ENCODE peak calls at places on chromosomes 2 and 18, in four cellular contexts. One of them, this sample, is unnamed. For H3K4me1, the result is how much of the 10 kb centered on the place peaks cover.

GRCh38 chr2:112031916-112032582 is 23.0 kb upstream of the TMEM87B start:
- DNase-seq in IMR-90: no peak
- DNase-seq in A549: no peak
- DNase-seq in body of pancreas: no peak
- DNase-seq in this sample: no peak

GRCh38 chr2:173434729-173435345 is 80.2 kb downstream of the CDCA7 start:
- DNase-seq in IMR-90: no peak
- DNase-seq in A549: no peak
- DNase-seq in body of pancreas: no peak
- DNase-seq in this sample: peak

GRCh38 chr18:44887227-44887631 is 206.5 kb downstream of the SETBP1 start:
- DNase-seq in IMR-90: peak
- DNase-seq in A549: no peak
- DNase-seq in body of pancreas: peak
- DNase-seq in this sample: no peak

GRCh38 chr2:198322275-198322674 is 517.9 kb downstream of the PLCL1 start:
- DNase-seq in IMR-90: no peak
- DNase-seq in A549: peak
- DNase-seq in body of pancreas: no peak
- DNase-seq in this sample: no peak

GRCh38 chr2:158402665-158403064 is 53.9 kb downstream of the CCDC148 start:
- DNase-seq in IMR-90: no peak
- DNase-seq in A549: no peak
- DNase-seq in body of pancreas: no peak
- DNase-seq in this sample: no peak

GRCh38 chr2:128468186-128468585 is 149.5 kb upstream of the HS6ST1 start:
- DNase-seq in IMR-90: no peak
- DNase-seq in A549: no peak
- DNase-seq in body of pancreas: no peak
- DNase-seq in this sample: peak

GRCh38 chr18:41569867-41570266 is 385.2 kb upstream of the PIK3C3 start:
- DNase-seq in IMR-90: no peak
- DNase-seq in A549: no peak
- DNase-seq in body of pancreas: no peak
- DNase-seq in this sample: no peak

GRCh38 chr2:63056309-63057065 is 5.9 kb downstream of the OTX1 start:
- DNase-seq in IMR-90: no peak
- DNase-seq in A549: no peak
- DNase-seq in body of pancreas: no peak
- DNase-seq in this sample: no peak

GRCh38 chr2:34176693-34177092 is 577.6 kb upstream of the FAM98A start:
- DNase-seq in IMR-90: no peak
- DNase-seq in A549: no peak
- DNase-seq in body of pancreas: no peak
- DNase-seq in this sample: no peak

GRCh38 chr2:233907627-233908026 is 9.5 kb upstream of the TRPM8 start:
- DNase-seq in IMR-90: no peak
- DNase-seq in A549: no peak
- DNase-seq in body of pancreas: no peak
- DNase-seq in this sample: no peak

GRCh38 chr18:69400976-69401474 is 337 bp downstream of the DOK6 start:
- DNase-seq in IMR-90: peak
- DNase-seq in A549: no peak
- DNase-seq in body of pancreas: no peak
- DNase-seq in this sample: peak

GRCh38 chr2:27701676-27702075 is 38.0 kb downstream of the SLC4A1AP start:
- DNase-seq in IMR-90: no peak
- DNase-seq in A549: peak
- DNase-seq in body of pancreas: peak
- DNase-seq in this sample: no peak

GRCh38 chr18:74351354-74351753 is 35.7 kb downstream of the C18orf63 start:
- DNase-seq in IMR-90: peak
- DNase-seq in A549: no peak
- DNase-seq in body of pancreas: no peak
- DNase-seq in this sample: no peak

GRCh38 chr2:232345251-232345650 is 33.3 kb upstream of the ALPP start:
- DNase-seq in IMR-90: no peak
- DNase-seq in A549: no peak
- DNase-seq in body of pancreas: no peak
- DNase-seq in this sample: no peak

GRCh38 chr2:108691447-108691846 is 27.8 kb upstream of the RANBP2 start:
- DNase-seq in IMR-90: no peak
- DNase-seq in A549: no peak
- DNase-seq in body of pancreas: no peak
- DNase-seq in this sample: no peak

GRCh38 chr18:8088626-8089025 is 520.6 kb upstream of the RAB12 start:
- DNase-seq in IMR-90: no peak
- DNase-seq in A549: no peak
- DNase-seq in body of pancreas: no peak
- DNase-seq in this sample: no peak

GRCh38 chr2:235716875-235717496 is 223.1 kb downstream of the AGAP1 start:
- DNase-seq in IMR-90: peak
- DNase-seq in A549: no peak
- DNase-seq in body of pancreas: peak
- DNase-seq in this sample: no peak

GRCh38 chr2:33051586-33052385 is 105.0 kb downstream of the LTBP1 start:
- DNase-seq in IMR-90: peak
- DNase-seq in A549: peak
- DNase-seq in body of pancreas: no peak
- DNase-seq in this sample: peak

GRCh38 chr18:62399781-62400308 is 74.7 kb downstream of the TNFRSF11A start:
- DNase-seq in IMR-90: no peak
- DNase-seq in A549: peak
- DNase-seq in body of pancreas: no peak
- DNase-seq in this sample: no peak

GRCh38 chr18:22067109-22067508 is 102.3 kb upstream of the GATA6 start:
- DNase-seq in IMR-90: no peak
- DNase-seq in A549: no peak
- DNase-seq in body of pancreas: no peak
- DNase-seq in this sample: no peak

GRCh38 chr18:24009651-24010333 is 4.8 kb upstream of the TTC39C start:
- DNase-seq in IMR-90: no peak
- DNase-seq in A549: no peak
- DNase-seq in body of pancreas: no peak
- DNase-seq in this sample: no peak

GRCh38 chr2:147845608-147846002 is 776 bp downstream of the ACVR2A start:
- DNase-seq in IMR-90: peak
- DNase-seq in A549: no peak
- DNase-seq in body of pancreas: no peak
- DNase-seq in this sample: no peak

GRCh38 chr2:178106053-178106452 is 6.2 kb upstream of the RBM45 start:
- DNase-seq in IMR-90: no peak
- DNase-seq in A549: no peak
- DNase-seq in body of pancreas: no peak
- DNase-seq in this sample: no peak

GRCh38 chr18:10230072-10230471 is 224.4 kb upstream of the APCDD1 start:
- DNase-seq in IMR-90: peak
- DNase-seq in A549: peak
- DNase-seq in body of pancreas: no peak
- DNase-seq in this sample: no peak

GRCh38 chr2:190470256-190470826 is 62.2 kb downstream of the MFSD6 start:
- DNase-seq in IMR-90: no peak
- DNase-seq in A549: no peak
- DNase-seq in body of pancreas: no peak
- DNase-seq in this sample: no peak

GRCh38 chr2:96116879-96117533 is 635 bp upstream of the ADRA2B start:
- DNase-seq in IMR-90: peak
- DNase-seq in A549: peak
- DNase-seq in body of pancreas: peak
- DNase-seq in this sample: peak

GRCh38 chr2:118016911-118017310 is 3.0 kb upstream of the CCDC93 start:
- DNase-seq in IMR-90: no peak
- DNase-seq in A549: no peak
- DNase-seq in body of pancreas: no peak
- DNase-seq in this sample: no peak

GRCh38 chr2:1854747-1855146 is 110.4 kb upstream of the PXDN start:
- DNase-seq in IMR-90: peak
- DNase-seq in A549: peak
- DNase-seq in body of pancreas: no peak
- DNase-seq in this sample: peak

GRCh38 chr2:101737478-101738240 is 40.2 kb downstream of the MAP4K4 start:
- DNase-seq in IMR-90: no peak
- DNase-seq in A549: peak
- DNase-seq in body of pancreas: no peak
- DNase-seq in this sample: no peak

GRCh38 chr2:232833830-232834229 is 36.2 kb upstream of the SNORC start:
- DNase-seq in IMR-90: no peak
- DNase-seq in A549: no peak
- DNase-seq in body of pancreas: no peak
- DNase-seq in this sample: peak

GRCh38 chr2:102051659-102052366 is 60.1 kb downstream of the IL1R2 start:
- DNase-seq in IMR-90: peak
- DNase-seq in A549: no peak
- DNase-seq in body of pancreas: no peak
- DNase-seq in this sample: no peak

GRCh38 chr18:75275226-75275625 is 64.6 kb downstream of the TSHZ1 start:
- DNase-seq in IMR-90: no peak
- DNase-seq in A549: no peak
- DNase-seq in body of pancreas: no peak
- DNase-seq in this sample: no peak

GRCh38 chr2:136008205-136008865 is 22.9 kb upstream of the DARS1 start:
- DNase-seq in IMR-90: no peak
- DNase-seq in A549: no peak
- DNase-seq in body of pancreas: peak
- DNase-seq in this sample: peak

GRCh38 chr2:216553093-216553478 is 54.4 kb downstream of the RPL37A start:
- DNase-seq in IMR-90: peak
- DNase-seq in A549: no peak
- DNase-seq in body of pancreas: no peak
- DNase-seq in this sample: no peak

GRCh38 chr2:9770308-9771100 is 72.8 kb upstream of the TAF1B start:
- DNase-seq in IMR-90: peak
- DNase-seq in A549: peak
- DNase-seq in body of pancreas: peak
- DNase-seq in this sample: peak

GRCh38 chr2:238448031-238448955 is 21.6 kb downstream of the ASB1 start:
- DNase-seq in IMR-90: no peak
- DNase-seq in A549: no peak
- DNase-seq in body of pancreas: no peak
- DNase-seq in this sample: no peak

GRCh38 chr2:208807756-208808155 is 401.2 kb downstream of the PTH2R start:
- DNase-seq in IMR-90: no peak
- DNase-seq in A549: no peak
- DNase-seq in body of pancreas: no peak
- DNase-seq in this sample: no peak

GRCh38 chr2:183729380-183729779 is 605.1 kb downstream of the NUP35 start:
- DNase-seq in IMR-90: no peak
- DNase-seq in A549: no peak
- DNase-seq in body of pancreas: no peak
- DNase-seq in this sample: no peak

GRCh38 chr2:11750422-11750821 is 4.0 kb downstream of the LPIN1 start:
- DNase-seq in IMR-90: no peak
- DNase-seq in A549: no peak
- DNase-seq in body of pancreas: no peak
- DNase-seq in this sample: no peak
- H3K4me1 ChIP-seq in IMR-90: under half
- H3K4me1 ChIP-seq in A549: under half
- H3K4me1 ChIP-seq in body of pancreas: half or more
- H3K4me1 ChIP-seq in this sample: under half

GRCh38 chr2:71466301-71467179 is 13.2 kb downstream of the DYSF start:
- DNase-seq in IMR-90: no peak
- DNase-seq in A549: peak
- DNase-seq in body of pancreas: no peak
- DNase-seq in this sample: no peak
- TF ChIP-seq POLR2A in IMR-90: no peak
- TF ChIP-seq POLR2A in A549: no peak
- TF ChIP-seq POLR2A in body of pancreas: peak
- TF ChIP-seq POLR2A in this sample: no peak

DNA sequence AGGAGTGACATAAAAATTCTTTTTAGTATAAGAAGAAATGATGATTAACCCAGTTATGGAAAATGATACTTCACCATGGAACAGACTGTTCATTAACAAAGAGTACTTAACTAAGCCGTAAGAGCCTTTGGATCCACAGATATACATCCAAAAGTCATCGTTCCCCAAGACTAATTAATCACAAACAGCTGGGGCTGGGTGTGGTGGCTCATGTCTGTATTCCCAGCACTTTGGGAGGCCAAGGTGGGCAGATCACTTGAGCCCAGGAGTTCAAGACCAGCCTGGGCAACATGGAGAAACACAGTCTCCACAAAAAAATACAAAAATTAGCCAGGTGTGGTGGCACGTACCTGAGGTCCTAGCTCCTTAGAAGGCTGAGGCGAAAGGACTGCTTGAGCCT is 36.2 kb downstream of the LPIN2 start:
- DNase-seq in IMR-90: no peak
- DNase-seq in A549: no peak
- DNase-seq in body of pancreas: no peak
- DNase-seq in this sample: no peak
- H3K4me1 ChIP-seq in IMR-90: under half
- H3K4me1 ChIP-seq in A549: half or more
- H3K4me1 ChIP-seq in body of pancreas: half or more
- H3K4me1 ChIP-seq in this sample: half or more

GRCh38 chr2:120737802-120738516 is 2.3 kb downstream of the GLI2 start:
- DNase-seq in IMR-90: no peak
- DNase-seq in A549: peak
- DNase-seq in body of pancreas: peak
- DNase-seq in this sample: peak

GRCh38 chr2:120734930-120735611 is 597 bp upstream of the GLI2 start:
- DNase-seq in IMR-90: peak
- DNase-seq in A549: no peak
- DNase-seq in body of pancreas: no peak
- DNase-seq in this sample: peak

GRCh38 chr2:120736955-120737801 is 1.5 kb downstream of the GLI2 start:
- DNase-seq in IMR-90: peak
- DNase-seq in A549: peak
- DNase-seq in body of pancreas: no peak
- DNase-seq in this sample: peak

GRCh38 chr2:120735750-120736170 is at the start of gene GLI2:
- DNase-seq in IMR-90: peak
- DNase-seq in A549: peak
- DNase-seq in body of pancreas: peak
- DNase-seq in this sample: peak

GRCh38 chr2:120736202-120736954 is 710 bp downstream of the GLI2 start:
- DNase-seq in IMR-90: no peak
- DNase-seq in A549: peak
- DNase-seq in body of pancreas: no peak
- DNase-seq in this sample: peak
- TF ChIP-seq POLR2A in IMR-90: peak
- TF ChIP-seq POLR2A in A549: peak
- TF ChIP-seq POLR2A in body of pancreas: no peak
- TF ChIP-seq POLR2A in this sample: no peak

GRCh38 chr2:189153608-189154007 is 26.0 kb downstream of the COL5A2 start:
- DNase-seq in IMR-90: peak
- DNase-seq in A549: no peak
- DNase-seq in body of pancreas: no peak
- DNase-seq in this sample: no peak
- H3K4me1 ChIP-seq in IMR-90: under half
- H3K4me1 ChIP-seq in A549: half or more
- H3K4me1 ChIP-seq in body of pancreas: under half
- H3K4me1 ChIP-seq in this sample: under half